ENCODE peak calls at places on chromosome 21, in four cellular contexts. Z, L, U and D are unnamed samples.

GRCh38 chr21:30446969-30447368 is 6.9 kb downstream of the KRTAP15-1 start:
- DNase-seq in L (no peak), Z (no peak), U (no peak), D (no peak)

GRCh38 chr21:43574741-43575465 is 84.4 kb downstream of the HSF2BP start:
- DNase-seq in U (no peak), Z (no peak), L (no peak), D (no peak)

GRCh38 chr21:21397464-21397863 is 399.3 kb downstream of the NCAM2 start:
- DNase-seq in U (no peak), Z (no peak), L (no peak), D (no peak)

GRCh38 chr21:15297829-15298228 is 233.0 kb upstream of the NRIP1 start:
- DNase-seq in L (no peak), Z (no peak), U (no peak), D (no peak)

GRCh38 chr21:43331962-43332458 is 94.9 kb downstream of the SIK1 start:
- DNase-seq in Z (peak; percentile 78), U (no peak), L (no peak), D (peak; percentile 36)

GRCh38 chr21:44748621-44749020 is 37.2 kb upstream of the TSPEAR start:
- DNase-seq in L (no peak), Z (no peak), U (no peak), D (no peak)

GRCh38 chr21:44687671-44688070 is 5.7 kb upstream of the KRTAP12-1 start:
- DNase-seq in Z (peak; percentile 26), L (no peak), U (no peak), D (no peak)

GRCh38 chr21:44994581-44995171 is 54.8 kb downstream of the SLX9 start:
- DNase-seq in L (no peak), U (no peak), Z (peak; percentile 70), D (no peak)

GRCh38 chr21:36849461-36849860 is 117.0 kb downstream of the HLCS start:
- DNase-seq in U (no peak), Z (no peak), L (no peak), D (no peak)

GRCh38 chr21:17044696-17045095 is 468.1 kb upstream of the CXADR start:
- DNase-seq in L (no peak), U (no peak), Z (no peak), D (no peak)

GRCh38 chr21:41639766-41640165 is 127.1 kb downstream of the RIPK4 start:
- DNase-seq in Z (no peak), L (no peak), U (no peak), D (no peak)

GRCh38 chr21:18529253-18529652 is 125.7 kb upstream of the TMPRSS15 start:
- DNase-seq in Z (no peak), L (peak; percentile 96), U (no peak), D (no peak)

GRCh38 chr21:32099812-32100416 is 178.9 kb downstream of the MIS18A start:
- DNase-seq in L (no peak), Z (no peak), U (no peak), D (no peak)

GRCh38 chr21:32212116-32212515 is 66.7 kb downstream of the MIS18A start:
- DNase-seq in L (no peak), U (no peak), Z (no peak), D (no peak)

GRCh38 chr21:41766883-41767605 is at the start of gene RIPK4:
- DNase-seq in Z (peak; percentile 94), U (no peak), L (no peak), D (peak; percentile 34)

GRCh38 chr21:41226853-41227252 is 58.9 kb downstream of the BACE2 start:
- DNase-seq in Z (no peak), U (no peak), L (no peak), D (no peak)

GRCh38 chr21:22609802-22610201 is 1611.6 kb downstream of the NCAM2 start:
- DNase-seq in L (no peak), U (no peak), Z (no peak), D (no peak)

GRCh38 chr21:45294509-45295291 is 7.0 kb upstream of the POFUT2 start:
- DNase-seq in L (no peak), Z (peak; percentile 97), U (no peak), D (peak; percentile 82)

GRCh38 chr21:16587671-16588379 is 858.0 kb downstream of the USP25 start:
- DNase-seq in Z (peak; percentile 51), L (no peak), U (no peak), D (no peak)

GRCh38 chr21:26445440-26445839 is 127.6 kb downstream of the CYYR1 start:
- DNase-seq in Z (no peak), L (peak; percentile 76), U (no peak), D (no peak)

GRCh38 chr21:15850645-15851044 is 120.9 kb downstream of the USP25 start:
- DNase-seq in L (peak; percentile 67), U (no peak), Z (no peak), D (no peak)

GRCh38 chr21:44626673-44627143 is at the start of gene KRTAP10-9:
- DNase-seq in L (no peak), U (no peak), Z (no peak), D (no peak)

GRCh38 chr21:42561742-42562141 is 48.1 kb downstream of the SLC37A1 start:
- DNase-seq in U (no peak), Z (peak; percentile 91), L (no peak), D (no peak)

GRCh38 chr21:35503646-35504045 is 454.5 kb upstream of the RUNX1 start:
- DNase-seq in U (peak; percentile 58), L (no peak), Z (no peak), D (no peak)

GRCh38 chr21:33731447-33731846 is 89.1 kb downstream of the ITSN1 start:
- DNase-seq in Z (no peak), L (no peak), U (no peak), D (no peak)

GRCh38 chr21:29235714-29236197 is 63.0 kb upstream of the BACH1 start:
- DNase-seq in L (no peak), U (no peak), Z (no peak), D (no peak)

GRCh38 chr21:25561668-25562641 is 45.3 kb downstream of the MRPL39 start:
- DNase-seq in Z (peak; percentile 82), U (peak; percentile 73), L (peak; percentile 64), D (peak; percentile 75)

GRCh38 chr21:14116080-14116481 is 94.7 kb downstream of the LIPI start:
- DNase-seq in U (no peak), Z (no peak), L (no peak), D (no peak)

GRCh38 chr21:37811711-37812110 is 104.5 kb downstream of the KCNJ6 start:
- DNase-seq in U (no peak), L (no peak), Z (no peak), D (no peak)

GRCh38 chr21:33127154-33127893 is 57.4 kb downstream of the OLIG1 start:
- DNase-seq in Z (no peak), U (peak; percentile 52), L (peak; percentile 23), D (no peak)

GRCh38 chr21:26846036-26846931 is 1.1 kb upstream of the ADAMTS1 start:
- DNase-seq in U (no peak), Z (peak; percentile 98), L (no peak), D (peak; percentile 43)